ENCODE peak calls at places on chromosomes 6 and 20, in six cellular contexts. O is HCT116, P is GM12878, B is HepG2, N is NT2/D1, J is K562. C is an unnamed sample.

GRCh38 chr6:34592208-34592952 is 36.3 kb upstream of the SPDEF start:
- DNase-seq in B (no peak), N (no peak), J (no peak), O (no peak), P (no peak), C (no peak)

GRCh38 chr20:25033250-25033940 is 24.5 kb downstream of the ACSS1 start:
- DNase-seq in P (no peak), N (no peak), B (no peak), O (no peak), J (no peak), C (no peak)

GRCh38 chr6:166597711-166598440 is 11.4 kb upstream of the RAMACL start:
- DNase-seq in J (no peak), N (no peak), O (no peak), P (no peak), B (no peak), C (no peak)

GRCh38 chr6:319177-320131 is 27.2 kb downstream of the DUSP22 start:
- DNase-seq in N (no peak), B (no peak), P (peak), J (no peak), O (no peak), C (no peak)

GRCh38 chr20:23257848-23258746 is 92.5 kb upstream of the NXT1 start:
- DNase-seq in O (no peak), J (no peak), N (no peak), B (no peak), P (no peak), C (peak)

GRCh38 chr20:24116611-24117010 is 128.0 kb upstream of the GGTLC1 start:
- DNase-seq in P (no peak), N (no peak), O (no peak), J (no peak), B (no peak), C (no peak)

GRCh38 chr6:160088069-160088773 is 33.4 kb upstream of the SLC22A1 start:
- DNase-seq in J (peak), B (peak), P (no peak), O (peak), N (peak), C (peak)

GRCh38 chr20:24764027-24764797 is 184.9 kb upstream of the CST7 start:
- DNase-seq in B (no peak), N (no peak), O (no peak), P (no peak), J (no peak), C (no peak)

GRCh38 chr20:7828437-7828836 is 111.8 kb downstream of the HAO1 start:
- DNase-seq in N (no peak), B (no peak), P (no peak), O (no peak), J (no peak), C (no peak)

GRCh38 chr20:62363920-62364851 is 2.9 kb downstream of the LAMA5 start:
- DNase-seq in J (peak), P (no peak), B (no peak), O (no peak), N (no peak), C (no peak)

GRCh38 chr6:29797120-29797519 is 30.5 kb upstream of the HLA-G start:
- DNase-seq in J (no peak), B (no peak), P (no peak), O (no peak), N (no peak), C (no peak)

GRCh38 chr6:18405477-18406293 is 18.5 kb downstream of the RNF144B start:
- DNase-seq in O (no peak), P (no peak), N (no peak), J (no peak), B (no peak), C (no peak)

GRCh38 chr6:16108996-16109658 is 19.8 kb upstream of the MYLIP start:
- DNase-seq in N (no peak), J (peak), B (no peak), P (no peak), O (no peak), C (no peak)

GRCh38 chr6:41602864-41603608 is 35.2 kb upstream of the MDFI start:
- DNase-seq in B (peak), N (peak), P (peak), J (peak), O (peak), C (peak)

GRCh38 chr6:55293116-55293515 is 34.2 kb upstream of the GFRAL start:
- DNase-seq in J (no peak), B (peak), N (no peak), P (no peak), O (peak), C (no peak)

GRCh38 chr6:33018904-33019303 is 9.5 kb upstream of the HLA-DOA start:
- DNase-seq in B (no peak), J (no peak), N (no peak), O (no peak), P (peak), C (no peak)

GRCh38 chr6:126873791-126874190 is 244.7 kb upstream of the RSPO3 start:
- DNase-seq in N (no peak), O (no peak), J (no peak), P (no peak), B (no peak), C (no peak)

GRCh38 chr20:62717933-62718332 is 9.3 kb downstream of the NTSR1 start:
- DNase-seq in J (no peak), P (no peak), O (no peak), B (no peak), N (no peak), C (no peak)

GRCh38 chr6:134060491-134061106 is 8.2 kb upstream of the SLC2A12 start:
- DNase-seq in B (peak), P (no peak), N (no peak), O (no peak), J (no peak), C (no peak)

GRCh38 chr6:108254436-108255410 is 6.1 kb downstream of the SNX3 start:
- DNase-seq in N (no peak), B (no peak), P (no peak), J (no peak), O (no peak), C (no peak)

GRCh38 chr6:31356946-31357466 is at the start of gene HLA-B:
- DNase-seq in O (peak), N (peak), B (peak), P (peak), J (peak), C (peak)

GRCh38 chr6:70166088-70166958 is 136.6 kb downstream of the COL9A1 start:
- DNase-seq in B (peak), P (no peak), J (peak), O (peak), N (peak), C (peak)

DNA sequence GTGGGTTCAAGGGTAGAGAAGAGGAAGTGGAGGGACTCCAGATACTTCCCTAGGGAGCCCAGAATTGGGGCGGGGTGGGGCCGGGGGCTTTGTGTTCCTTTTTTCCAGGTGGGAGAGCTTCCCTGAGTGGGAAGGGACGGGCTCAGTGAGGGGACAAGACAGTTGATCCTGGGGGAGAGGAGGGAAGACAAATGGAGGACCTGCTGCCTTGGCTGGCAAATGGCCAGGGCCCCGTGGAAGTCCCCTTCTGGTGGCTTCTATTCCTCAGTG is 2.6 kb downstream of the CTSZ start:
- DNase-seq in J (no peak), P (no peak), B (no peak), O (no peak), N (no peak), C (no peak)
- TF ChIP-seq ZNF274 in J (no peak), P (no peak), B (no peak), O (no peak), N (no peak), C (no peak)

GRCh38 chr6:53811082-53811481 is 16.3 kb downstream of the LRRC1 start:
- DNase-seq in P (peak), B (peak), N (no peak), J (no peak), O (peak), C (no peak)
- TF ChIP-seq ZNF274 in P (no peak), B (no peak), N (no peak), J (no peak), O (no peak), C (no peak)

GRCh38 chr6:139925894-139926641 is 551.6 kb upstream of the CITED2 start:
- DNase-seq in O (no peak), J (no peak), N (no peak), P (no peak), B (peak), C (no peak)
- TF ChIP-seq ZNF274 in O (no peak), J (no peak), N (no peak), P (no peak), B (no peak), C (no peak)

GRCh38 chr6:123940551-123940950 is 136.9 kb downstream of the NKAIN2 start:
- DNase-seq in N (no peak), J (no peak), O (no peak), B (no peak), P (no peak), C (no peak)
- TF ChIP-seq ZNF274 in N (no peak), J (no peak), O (no peak), B (no peak), P (no peak), C (no peak)

GRCh38 chr20:10177326-10177725 is 41.3 kb upstream of the SNAP25 start:
- DNase-seq in O (no peak), J (no peak), N (no peak), B (no peak), P (no peak), C (no peak)

GRCh38 chr20:10178727-10179313 is 39.8 kb upstream of the SNAP25 start:
- DNase-seq in B (no peak), J (no peak), P (no peak), O (no peak), N (no peak), C (no peak)

GRCh38 chr20:10179574-10180298 is 38.9 kb upstream of the SNAP25 start:
- DNase-seq in P (no peak), O (peak), J (no peak), B (peak), N (no peak), C (no peak)

GRCh38 chr20:10172998-10173655 is 45.5 kb upstream of the SNAP25 start:
- DNase-seq in O (no peak), J (no peak), B (no peak), P (no peak), N (no peak), C (no peak)

DNA sequence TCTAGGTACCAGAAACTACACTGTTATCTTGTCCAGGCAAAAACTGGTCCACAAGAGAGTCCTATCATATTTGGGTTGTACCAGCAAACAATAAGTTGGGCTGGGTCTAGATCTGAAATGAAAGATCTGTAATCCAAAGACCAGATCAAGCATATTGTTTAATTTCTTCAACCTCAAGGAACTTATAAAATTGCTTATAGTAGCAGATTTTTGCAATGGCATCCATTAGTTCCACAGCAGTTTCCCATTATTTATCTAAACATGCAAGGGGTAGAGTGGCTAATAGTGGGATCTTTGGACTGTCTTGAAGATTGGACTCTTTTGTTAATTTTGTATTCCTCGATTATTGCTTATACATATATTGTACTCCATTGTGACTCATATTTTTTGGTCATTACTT is 40.5 kb upstream of the SNAP25 start:
- DNase-seq in J (no peak), N (no peak), O (no peak), B (no peak), P (no peak), C (no peak)
- TF ChIP-seq ZNF274 in J (no peak), N (no peak), O (no peak), B (no peak), P (no peak), C (no peak)

DNA sequence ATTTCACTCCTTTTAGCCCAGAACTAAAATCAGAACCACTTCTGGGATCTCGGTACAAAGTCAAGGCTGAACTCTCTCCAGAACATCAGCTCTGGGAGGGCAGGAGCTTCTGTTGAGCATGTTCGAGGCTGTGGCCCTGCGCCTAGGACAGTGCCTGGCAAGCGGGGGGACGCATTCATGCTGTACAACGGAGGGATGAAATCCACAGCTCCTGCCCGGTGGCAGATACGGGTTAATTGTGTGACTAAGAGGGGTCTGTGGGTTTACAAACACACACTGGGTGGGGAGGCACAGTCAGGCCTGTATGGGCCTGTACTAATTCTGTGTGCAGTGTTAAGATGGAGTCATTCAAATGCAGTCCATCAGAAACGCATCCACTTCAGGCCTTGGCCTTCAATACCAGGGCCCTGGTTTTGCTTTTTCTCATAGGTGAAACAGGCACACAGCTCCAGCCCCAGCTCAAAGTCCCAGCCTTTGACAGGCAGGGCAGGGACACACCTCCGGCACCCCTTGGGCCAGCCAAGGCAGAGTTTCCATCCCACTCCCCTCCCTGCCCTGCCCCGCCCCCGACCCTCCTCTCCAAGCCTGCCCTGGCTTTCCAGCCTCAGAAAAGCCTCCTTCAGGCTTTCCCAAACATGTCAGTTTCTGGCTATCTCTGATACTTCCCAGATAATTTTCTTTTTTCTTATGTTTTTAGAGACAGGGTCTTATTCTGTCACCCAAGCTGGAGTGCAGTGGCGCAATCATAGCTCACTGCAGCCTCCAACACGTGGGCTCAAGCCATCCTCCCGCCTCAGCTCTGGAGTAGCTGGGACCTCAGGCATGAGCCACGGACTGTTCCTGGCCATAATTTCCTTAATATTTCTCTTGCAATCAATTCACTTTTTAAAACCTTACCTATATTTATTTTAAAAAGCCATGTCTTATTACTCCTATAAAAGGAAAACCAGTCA is 109.8 kb downstream of the SULF2 start:
- DNase-seq in P (no peak), B (peak), J (no peak), N (no peak), O (no peak), C (no peak)
- TF ChIP-seq ZNF274 in P (no peak), B (no peak), J (no peak), N (no peak), O (no peak), C (no peak)

DNA sequence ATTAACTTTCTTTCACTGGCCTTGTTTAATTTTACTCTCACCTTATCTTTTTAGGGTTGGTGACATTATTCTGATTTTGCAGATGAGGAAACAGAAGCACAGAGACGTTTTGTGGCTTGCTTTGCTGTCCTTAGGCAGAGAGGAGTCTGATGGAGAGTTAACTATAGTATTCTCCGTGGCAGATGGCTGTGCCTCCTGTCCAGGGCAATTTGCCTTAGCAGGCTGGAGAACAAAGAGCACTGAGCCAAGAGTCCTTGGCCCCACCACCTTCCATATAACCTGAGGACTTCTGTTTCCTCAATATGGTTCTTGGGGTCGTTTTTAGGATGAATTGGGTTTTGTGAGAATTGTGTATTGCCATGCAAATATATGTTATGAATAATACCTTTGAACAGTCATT is 71.4 kb upstream of the BACH2 start:
- DNase-seq in O (no peak), B (no peak), N (no peak), J (no peak), P (no peak), C (no peak)
- TF ChIP-seq ZNF274 in O (no peak), B (no peak), N (no peak), J (no peak), P (no peak), C (no peak)

GRCh38 chr6:45464685-45465084 is 87.0 kb upstream of the SUPT3H start:
- DNase-seq in J (no peak), P (no peak), N (no peak), O (no peak), B (no peak), C (no peak)

GRCh38 chr6:45469708-45470107 is 92.0 kb upstream of the SUPT3H start:
- DNase-seq in N (no peak), J (no peak), O (no peak), B (no peak), P (no peak), C (no peak)

GRCh38 chr6:45470131-45470738 is 92.5 kb upstream of the SUPT3H start:
- DNase-seq in P (no peak), O (no peak), J (no peak), N (no peak), B (no peak), C (no peak)

GRCh38 chr6:45466686-45467085 is 89.0 kb upstream of the SUPT3H start:
- DNase-seq in O (no peak), P (no peak), J (no peak), N (no peak), B (no peak), C (no peak)

DNA sequence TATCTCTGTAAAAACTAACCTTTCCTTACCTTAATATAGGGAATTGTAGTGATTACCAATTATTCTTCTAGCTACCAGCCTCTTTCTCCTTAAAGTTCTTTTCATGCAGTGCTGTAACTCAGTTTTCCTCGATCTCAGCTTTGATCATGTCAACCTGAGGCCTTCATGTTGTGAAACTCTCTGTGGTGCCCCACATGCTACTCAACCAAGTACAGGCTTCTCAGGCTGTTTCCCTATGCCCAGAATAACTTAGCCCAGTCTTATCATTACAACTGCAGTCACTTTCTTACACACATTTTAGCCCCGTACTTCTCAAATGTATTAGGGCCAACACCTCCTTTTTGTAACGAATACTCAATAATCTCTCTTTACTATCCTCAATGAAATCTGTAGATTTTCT is 90.1 kb upstream of the SUPT3H start:
- DNase-seq in N (no peak), J (no peak), P (no peak), O (no peak), B (no peak), C (no peak)
- TF ChIP-seq ZNF274 in N (no peak), J (no peak), P (no peak), O (no peak), B (no peak), C (no peak)